ENCODE peak calls at places on chromosome 19, in eight cellular contexts. One of them, this sample, is unnamed.

GRCh38 chr19:54115071-54116063 is at the start of the genes PRPF31 and TFPT:
- DNase-seq in T-helper 2 cell: peak; percentile 76
- DNase-seq in PC-9: peak; percentile 95
- DNase-seq in nucleus accumbens: peak; percentile 98
- DNase-seq in T-helper 17 cell: peak; percentile 77
- DNase-seq in fibroblast of the aortic adventitia: peak; percentile 99
- DNase-seq in AG09319: peak; percentile 88
- DNase-seq in brain microvascular endothelial cell: peak; percentile 99
- DNase-seq in this sample: peak; percentile 100

GRCh38 chr19:55526216-55527196 is 10.4 kb downstream of the SBK2 start:
- DNase-seq in T-helper 2 cell: no peak
- DNase-seq in brain microvascular endothelial cell: peak; percentile 62
- DNase-seq in fibroblast of the aortic adventitia: peak; percentile 63
- DNase-seq in PC-9: peak; percentile 87
- DNase-seq in AG09319: peak; percentile 16
- DNase-seq in T-helper 17 cell: no peak
- DNase-seq in nucleus accumbens: no peak
- DNase-seq in this sample: peak; percentile 18

GRCh38 chr19:1041835-1042685 is 2.2 kb downstream of the ABCA7 start:
- DNase-seq in nucleus accumbens: no peak
- DNase-seq in T-helper 17 cell: no peak
- DNase-seq in fibroblast of the aortic adventitia: no peak
- DNase-seq in T-helper 2 cell: no peak
- DNase-seq in brain microvascular endothelial cell: no peak
- DNase-seq in PC-9: no peak
- DNase-seq in AG09319: no peak
- DNase-seq in this sample: no peak

GRCh38 chr19:17681505-17682125 is 6.5 kb downstream of the UNC13A start:
- DNase-seq in brain microvascular endothelial cell: peak; percentile 31
- DNase-seq in T-helper 17 cell: no peak
- DNase-seq in PC-9: peak; percentile 22
- DNase-seq in AG09319: no peak
- DNase-seq in nucleus accumbens: no peak
- DNase-seq in T-helper 2 cell: no peak
- DNase-seq in fibroblast of the aortic adventitia: peak; percentile 60
- DNase-seq in this sample: peak; percentile 45

GRCh38 chr19:54837542-54837941 is 12.7 kb upstream of the KIR3DL2 start:
- DNase-seq in T-helper 2 cell: no peak
- DNase-seq in fibroblast of the aortic adventitia: no peak
- DNase-seq in AG09319: no peak
- DNase-seq in nucleus accumbens: no peak
- DNase-seq in PC-9: no peak
- DNase-seq in brain microvascular endothelial cell: no peak
- DNase-seq in T-helper 17 cell: no peak
- DNase-seq in this sample: no peak

GRCh38 chr19:46818812-46819211 is 30.4 kb upstream of the SLC1A5 start:
- DNase-seq in brain microvascular endothelial cell: peak; percentile 10
- DNase-seq in PC-9: no peak
- DNase-seq in AG09319: no peak
- DNase-seq in T-helper 2 cell: no peak
- DNase-seq in nucleus accumbens: no peak
- DNase-seq in fibroblast of the aortic adventitia: peak; percentile 38
- DNase-seq in T-helper 17 cell: no peak
- DNase-seq in this sample: peak; percentile 24

GRCh38 chr19:14434543-14435319 is 1.6 kb downstream of the PKN1 start:
- DNase-seq in nucleus accumbens: no peak
- DNase-seq in fibroblast of the aortic adventitia: peak; percentile 86
- DNase-seq in AG09319: no peak
- DNase-seq in PC-9: peak; percentile 84
- DNase-seq in T-helper 17 cell: no peak
- DNase-seq in T-helper 2 cell: no peak
- DNase-seq in brain microvascular endothelial cell: peak; percentile 79
- DNase-seq in this sample: peak; percentile 64

GRCh38 chr19:7856679-7857663 is 17.2 kb downstream of the PRR36 start:
- DNase-seq in brain microvascular endothelial cell: no peak
- DNase-seq in PC-9: no peak
- DNase-seq in T-helper 17 cell: no peak
- DNase-seq in AG09319: no peak
- DNase-seq in nucleus accumbens: no peak
- DNase-seq in fibroblast of the aortic adventitia: no peak
- DNase-seq in T-helper 2 cell: no peak
- DNase-seq in this sample: no peak

GRCh38 chr19:10760268-10760944 is 42.5 kb downstream of the DNM2 start:
- DNase-seq in T-helper 2 cell: no peak
- DNase-seq in PC-9: peak; percentile 59
- DNase-seq in nucleus accumbens: no peak
- DNase-seq in T-helper 17 cell: no peak
- DNase-seq in AG09319: no peak
- DNase-seq in brain microvascular endothelial cell: no peak
- DNase-seq in fibroblast of the aortic adventitia: no peak
- DNase-seq in this sample: peak; percentile 22

GRCh38 chr19:8321760-8322637 is 703 bp downstream of the RPS28 start:
- DNase-seq in nucleus accumbens: peak; percentile 48
- DNase-seq in AG09319: no peak
- DNase-seq in PC-9: no peak
- DNase-seq in brain microvascular endothelial cell: no peak
- DNase-seq in T-helper 2 cell: no peak
- DNase-seq in fibroblast of the aortic adventitia: no peak
- DNase-seq in T-helper 17 cell: no peak
- DNase-seq in this sample: peak; percentile 40

GRCh38 chr19:29672933-29673336 is 7.7 kb downstream of the PLEKHF1 start:
- DNase-seq in brain microvascular endothelial cell: no peak
- DNase-seq in PC-9: no peak
- DNase-seq in AG09319: no peak
- DNase-seq in T-helper 2 cell: peak; percentile 54
- DNase-seq in T-helper 17 cell: peak; percentile 67
- DNase-seq in fibroblast of the aortic adventitia: no peak
- DNase-seq in nucleus accumbens: no peak
- DNase-seq in this sample: no peak

GRCh38 chr19:4060621-4061177 is 6.0 kb downstream of the ZBTB7A start:
- DNase-seq in T-helper 2 cell: no peak
- DNase-seq in PC-9: no peak
- DNase-seq in nucleus accumbens: no peak
- DNase-seq in T-helper 17 cell: no peak
- DNase-seq in brain microvascular endothelial cell: no peak
- DNase-seq in fibroblast of the aortic adventitia: no peak
- DNase-seq in AG09319: no peak
- DNase-seq in this sample: no peak

GRCh38 chr19:41530184-41530534 is 45.8 kb upstream of the CEACAM21 start:
- DNase-seq in T-helper 17 cell: no peak
- DNase-seq in T-helper 2 cell: no peak
- DNase-seq in AG09319: no peak
- DNase-seq in PC-9: no peak
- DNase-seq in brain microvascular endothelial cell: no peak
- DNase-seq in fibroblast of the aortic adventitia: no peak
- DNase-seq in nucleus accumbens: no peak
- DNase-seq in this sample: no peak